ENCODE peak calls at places on chromosomes 11 and 22, in five cellular contexts. One of them, this sample, is unnamed.

GRCh38 chr11:47983464-47984397 is 3.4 kb downstream of the PTPRJ start:
- DNase-seq in activated T-cell treated with anti-CD3 and anti-CD28 coated beads for 1 hour: no peak
- DNase-seq in left ventricle myocardium inferior: no peak
- DNase-seq in NCI-H510A treated with DMSO at 0.1 percent for 48 hours: peak
- DNase-seq in NAMALWA: no peak
- DNase-seq in this sample: no peak

GRCh38 chr11:65992056-65992455 is 9.9 kb downstream of the EIF1AD start:
- DNase-seq in NAMALWA: no peak
- DNase-seq in left ventricle myocardium inferior: no peak
- DNase-seq in NCI-H510A treated with DMSO at 0.1 percent for 48 hours: no peak
- DNase-seq in activated T-cell treated with anti-CD3 and anti-CD28 coated beads for 1 hour: no peak
- DNase-seq in this sample: no peak

GRCh38 chr11:27618591-27618990 is 81.7 kb downstream of the BDNF start:
- DNase-seq in left ventricle myocardium inferior: no peak
- DNase-seq in activated T-cell treated with anti-CD3 and anti-CD28 coated beads for 1 hour: no peak
- DNase-seq in NAMALWA: no peak
- DNase-seq in NCI-H510A treated with DMSO at 0.1 percent for 48 hours: no peak
- DNase-seq in this sample: no peak

GRCh38 chr11:117824571-117825537 is at the start of gene FXYD2:
- DNase-seq in NCI-H510A treated with DMSO at 0.1 percent for 48 hours: peak
- DNase-seq in left ventricle myocardium inferior: peak
- DNase-seq in activated T-cell treated with anti-CD3 and anti-CD28 coated beads for 1 hour: no peak
- DNase-seq in NAMALWA: no peak
- DNase-seq in this sample: peak

GRCh38 chr11:118789501-118790356 is 1.2 kb downstream of the DDX6 start:
- DNase-seq in activated T-cell treated with anti-CD3 and anti-CD28 coated beads for 1 hour: peak
- DNase-seq in left ventricle myocardium inferior: no peak
- DNase-seq in NAMALWA: peak
- DNase-seq in NCI-H510A treated with DMSO at 0.1 percent for 48 hours: peak
- DNase-seq in this sample: peak

GRCh38 chr11:35953081-35953480 is 9.2 kb downstream of the LDLRAD3 start:
- DNase-seq in NAMALWA: no peak
- DNase-seq in left ventricle myocardium inferior: no peak
- DNase-seq in activated T-cell treated with anti-CD3 and anti-CD28 coated beads for 1 hour: no peak
- DNase-seq in NCI-H510A treated with DMSO at 0.1 percent for 48 hours: no peak
- DNase-seq in this sample: no peak

GRCh38 chr22:31349960-31350359 is 3.8 kb upstream of the PATZ1 start:
- DNase-seq in NAMALWA: no peak
- DNase-seq in NCI-H510A treated with DMSO at 0.1 percent for 48 hours: no peak
- DNase-seq in activated T-cell treated with anti-CD3 and anti-CD28 coated beads for 1 hour: no peak
- DNase-seq in left ventricle myocardium inferior: no peak
- DNase-seq in this sample: no peak

GRCh38 chr22:28674121-28674563 is 5.5 kb downstream of the TTC28 start:
- DNase-seq in NAMALWA: peak
- DNase-seq in activated T-cell treated with anti-CD3 and anti-CD28 coated beads for 1 hour: no peak
- DNase-seq in left ventricle myocardium inferior: no peak
- DNase-seq in NCI-H510A treated with DMSO at 0.1 percent for 48 hours: no peak
- DNase-seq in this sample: no peak

GRCh38 chr11:60121259-60121658 is 32.8 kb downstream of the MS4A2 start:
- DNase-seq in NAMALWA: no peak
- DNase-seq in NCI-H510A treated with DMSO at 0.1 percent for 48 hours: no peak
- DNase-seq in left ventricle myocardium inferior: no peak
- DNase-seq in activated T-cell treated with anti-CD3 and anti-CD28 coated beads for 1 hour: no peak
- DNase-seq in this sample: no peak

GRCh38 chr11:6693342-6694228 is 10.4 kb upstream of the MRPL17 start:
- DNase-seq in left ventricle myocardium inferior: no peak
- DNase-seq in NAMALWA: no peak
- DNase-seq in NCI-H510A treated with DMSO at 0.1 percent for 48 hours: no peak
- DNase-seq in activated T-cell treated with anti-CD3 and anti-CD28 coated beads for 1 hour: peak
- DNase-seq in this sample: peak

GRCh38 chr11:65442952-65443351 is 20.4 kb downstream of the NEAT1 start:
- DNase-seq in NCI-H510A treated with DMSO at 0.1 percent for 48 hours: no peak
- DNase-seq in NAMALWA: no peak
- DNase-seq in left ventricle myocardium inferior: no peak
- DNase-seq in activated T-cell treated with anti-CD3 and anti-CD28 coated beads for 1 hour: no peak
- DNase-seq in this sample: peak

GRCh38 chr11:86464509-86465221 is 90.0 kb downstream of the CCDC81 start:
- DNase-seq in activated T-cell treated with anti-CD3 and anti-CD28 coated beads for 1 hour: no peak
- DNase-seq in NAMALWA: no peak
- DNase-seq in NCI-H510A treated with DMSO at 0.1 percent for 48 hours: no peak
- DNase-seq in left ventricle myocardium inferior: no peak
- DNase-seq in this sample: no peak

GRCh38 chr22:32801436-32802290 is at the start of gene TIMP3:
- DNase-seq in NCI-H510A treated with DMSO at 0.1 percent for 48 hours: peak
- DNase-seq in activated T-cell treated with anti-CD3 and anti-CD28 coated beads for 1 hour: no peak
- DNase-seq in left ventricle myocardium inferior: peak
- DNase-seq in NAMALWA: no peak
- DNase-seq in this sample: no peak

This sample was measured in activated effector memory CD4-positive, alpha-beta T cell treated with anti-CD3 and anti-CD28 coated beads, Interleukin-2, amount 50 U/mL, for 16 hours.